ENCODE peak calls at places on chromosomes 5 and 9, in five cellular contexts. P is IMR-90, S is mesenchymal stem cell, O is H1, D is H9. Y is an unnamed sample.

GRCh38 chr5:39517800-39518199 is 93.0 kb upstream of the DAB2 start:
- DNase-seq in P (peak; percentile 92), S (peak; percentile 69), O (no peak), D (no peak), Y (no peak)

GRCh38 chr9:114213566-114213965 is 58.2 kb downstream of the COL27A1 start:
- DNase-seq in P (no peak), S (no peak), O (no peak), D (no peak), Y (no peak)

GRCh38 chr5:130651440-130651839 is 513.6 kb downstream of the HINT1 start:
- DNase-seq in P (no peak), S (no peak), O (no peak), D (peak; percentile 36), Y (no peak)

GRCh38 chr9:127519301-127520166 is 68.2 kb downstream of the LRSAM1 start:
- DNase-seq in P (peak; percentile 98), S (peak; percentile 99), O (no peak), D (peak; percentile 68), Y (no peak)

GRCh38 chr5:82165740-82166530 is 112.2 kb downstream of the RPS23 start:
- DNase-seq in P (peak; percentile 95), S (peak; percentile 94), O (no peak), D (peak; percentile 50), Y (peak; percentile 31)

GRCh38 chr9:106704056-106704625 is 158.8 kb upstream of the ZNF462 start:
- DNase-seq in P (no peak), S (no peak), O (no peak), D (no peak), Y (no peak)

GRCh38 chr5:98173334-98173733 is 600.1 kb upstream of the RGMB start:
- DNase-seq in P (peak; percentile 84), S (no peak), O (no peak), D (no peak), Y (no peak)

GRCh38 chr5:26649000-26649399 is 389.4 kb downstream of the CDH9 start:
- DNase-seq in P (no peak), S (no peak), O (no peak), D (no peak), Y (no peak)

GRCh38 chr5:118891252-118891651 is 97.1 kb downstream of the DTWD2 start:
- DNase-seq in P (no peak), S (no peak), O (no peak), D (no peak), Y (no peak)

GRCh38 chr9:83535736-83536135 is 2.5 kb downstream of the FRMD3 start:
- DNase-seq in P (no peak), S (no peak), O (no peak), D (no peak), Y (no peak)

GRCh38 chr9:93683331-93684134 is 107.1 kb downstream of the PHF2 start:
- DNase-seq in P (no peak), S (no peak), O (peak; percentile 41), D (peak; percentile 24), Y (no peak)

GRCh38 chr5:76472338-76473336 is 69.6 kb downstream of the IQGAP2 start:
- DNase-seq in P (no peak), S (no peak), O (no peak), D (no peak), Y (no peak)

GRCh38 chr5:111615054-111615453 is 102.7 kb upstream of the STARD4 start:
- DNase-seq in P (no peak), S (no peak), O (no peak), D (no peak), Y (no peak)

GRCh38 chr5:15500326-15500958 is 462 bp downstream of the FBXL7 start:
- DNase-seq in P (peak; percentile 25), S (peak; percentile 66), O (peak; percentile 79), D (peak; percentile 46), Y (peak; percentile 48)

GRCh38 chr5:61440596-61440995 is 108.5 kb downstream of the ZSWIM6 start:
- DNase-seq in P (no peak), S (no peak), O (no peak), D (no peak), Y (no peak)

GRCh38 chr9:12838546-12838945 is 63.7 kb downstream of the LURAP1L start:
- DNase-seq in P (peak; percentile 46), S (no peak), O (no peak), D (no peak), Y (no peak)

GRCh38 chr9:87206064-87206661 is 258.9 kb upstream of the GAS1 start:
- DNase-seq in P (peak; percentile 85), S (peak; percentile 70), O (no peak), D (no peak), Y (no peak)

GRCh38 chr9:76166436-76166959 is 227.7 kb downstream of the RFK start:
- DNase-seq in P (no peak), S (no peak), O (no peak), D (no peak), Y (no peak)

GRCh38 chr5:159456722-159457462 is 126.6 kb upstream of the IL12B start:
- DNase-seq in P (peak; percentile 59), S (peak; percentile 61), O (no peak), D (no peak), Y (no peak)

GRCh38 chr9:98517710-98518109 is 191.0 kb downstream of the GABBR2 start:
- DNase-seq in P (no peak), S (no peak), O (no peak), D (peak; percentile 24), Y (no peak)

GRCh38 chr5:159519365-159519764 is 189.1 kb upstream of the IL12B start:
- DNase-seq in P (no peak), S (no peak), O (no peak), D (no peak), Y (no peak)

GRCh38 chr5:105735704-105736103 is 1935.0 kb downstream of the EFNA5 start:
- DNase-seq in P (peak; percentile 26), S (no peak), O (no peak), D (no peak), Y (no peak)

GRCh38 chr9:104941597-104941996 is 13.6 kb upstream of the ABCA1 start:
- DNase-seq in P (no peak), S (no peak), O (no peak), D (no peak), Y (no peak)

GRCh38 chr9:5500441-5501235 is 9.7 kb upstream of the PDCD1LG2 start:
- DNase-seq in P (peak; percentile 21), S (peak; percentile 62), O (no peak), D (no peak), Y (no peak)

GRCh38 chr5:150642991-150643710 is 2.7 kb downstream of the SYNPO start:
- DNase-seq in P (no peak), S (peak; percentile 63), O (no peak), D (no peak), Y (no peak)

GRCh38 chr9:120875954-120876841 is 790 bp downstream of the PHF19 start:
- DNase-seq in P (peak; percentile 85), S (peak; percentile 87), O (peak; percentile 85), D (peak; percentile 83), Y (peak; percentile 63)

GRCh38 chr9:136996361-136997281 is at the start of gene CLIC3:
- DNase-seq in P (no peak), S (peak; percentile 22), O (peak; percentile 74), D (peak; percentile 76), Y (no peak)
- H4K91ac ChIP-seq in P (peak within 1 kb of the TSS; percentile 23), S (peak within 1 kb of the TSS; percentile 57), O (peak within 1 kb of the TSS; percentile 41), D (no peak within 1 kb of the TSS), Y (no peak within 1 kb of the TSS)

GRCh38 chr5:173691931-173692330 is 75.5 kb upstream of the BOD1 start:
- DNase-seq in P (no peak), S (no peak), O (no peak), D (no peak), Y (no peak)

GRCh38 chr5:173686950-173687349 is 70.5 kb upstream of the BOD1 start:
- DNase-seq in P (no peak), S (no peak), O (no peak), D (no peak), Y (no peak)

GRCh38 chr5:173689171-173689676 is 72.8 kb upstream of the BOD1 start:
- DNase-seq in P (no peak), S (no peak), O (no peak), D (no peak), Y (no peak)

GRCh38 chr5:173689713-173690360 is 73.4 kb upstream of the BOD1 start:
- DNase-seq in P (no peak), S (no peak), O (no peak), D (no peak), Y (no peak)

DNA sequence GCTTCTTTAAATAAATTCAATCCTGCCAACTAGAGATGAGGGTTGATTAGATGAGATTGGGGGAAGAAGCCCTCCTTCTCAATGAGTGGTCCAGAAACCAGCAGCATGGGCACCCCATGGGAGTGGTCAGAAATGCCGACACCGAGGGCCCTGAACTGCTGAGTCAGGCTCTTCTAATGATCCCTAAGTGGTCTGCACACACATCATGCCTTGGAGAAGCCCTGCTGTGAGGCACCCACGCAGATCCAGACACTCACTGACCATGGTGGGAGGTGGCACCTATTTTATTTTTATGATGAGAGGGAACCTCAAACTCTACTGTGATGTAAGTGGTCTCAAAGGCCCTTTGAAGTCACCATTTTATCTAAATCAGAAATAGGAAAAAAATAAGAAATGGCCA is 72.3 kb upstream of the BOD1 start:
- DNase-seq in P (no peak), S (no peak), O (no peak), D (no peak), Y (no peak)
- H2BK15ac ChIP-seq in P (no peak overlapping the region), S (no peak overlapping the region), O (no peak overlapping the region), D (no peak overlapping the region), Y (no peak overlapping the region)

GRCh38 chr5:134523543-134524136 is 1.8 kb upstream of the JADE2 start:
- DNase-seq in P (no peak), S (no peak), O (no peak), D (no peak), Y (no peak)
- H4K91ac ChIP-seq in P (peak overlapping the region; percentile 35), S (peak overlapping the region; percentile 96), O (peak overlapping the region; percentile 95), D (no peak overlapping the region), Y (no peak overlapping the region)

GRCh38 chr9:81379655-81380054 is 309.7 kb downstream of the TLE1 start:
- DNase-seq in P (peak; percentile 55), S (no peak), O (no peak), D (no peak), Y (no peak)

GRCh38 chr9:81377310-81377709 is 312.0 kb downstream of the TLE1 start:
- DNase-seq in P (no peak), S (no peak), O (no peak), D (no peak), Y (no peak)

GRCh38 chr9:81380504-81380903 is 308.8 kb downstream of the TLE1 start:
- DNase-seq in P (no peak), S (no peak), O (no peak), D (no peak), Y (no peak)

GRCh38 chr9:81375461-81376100 is 313.8 kb downstream of the TLE1 start:
- DNase-seq in P (peak; percentile 21), S (peak; percentile 27), O (no peak), D (no peak), Y (no peak)

DNA sequence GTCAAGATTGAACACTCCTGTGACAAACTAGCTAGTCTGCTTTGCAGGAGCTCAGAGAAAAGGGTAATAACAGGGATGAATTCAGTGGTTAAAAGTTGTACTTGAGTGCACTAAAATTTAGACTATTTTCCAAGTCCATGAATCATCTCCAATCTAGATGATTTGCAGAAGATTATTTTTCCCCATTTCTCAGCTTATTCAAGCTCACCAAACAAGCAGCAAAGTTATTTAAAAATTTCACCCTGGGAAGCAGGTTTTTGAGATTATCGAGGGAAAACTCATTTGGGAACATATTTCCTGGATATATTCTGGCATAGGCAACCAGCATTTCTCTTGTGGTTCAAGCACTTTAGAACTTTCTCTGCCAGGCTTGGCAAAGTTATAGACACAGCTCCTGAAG is 311.4 kb downstream of the TLE1 start:
- DNase-seq in P (peak; percentile 7), S (no peak), O (no peak), D (no peak), Y (no peak)
- H2BK15ac ChIP-seq in P (no peak overlapping the region), S (no peak overlapping the region), O (no peak overlapping the region), D (no peak overlapping the region), Y (no peak overlapping the region)

Y was measured in neuronal stem cell.